ENCODE peak calls at places on chromosomes 6 and 20, in ten cellular contexts. T is GM23338, J is stomach, C is prostate gland, P is Panc1, A is HepG2, G is HL-60, U is GM12878, D is H1, Z is endothelial cell of umbilical vein. X is an unnamed sample.

GRCh38 chr6:3270258-3270657 is 11.5 kb downstream of the PSMG4 start:
- DNase-seq in T (no peak), J (peak; percentile 34), C (no peak), P (no peak), A (no peak), G (no peak), U (no peak), D (no peak), Z (no peak), X (no peak)

GRCh38 chr20:37821691-37822655 is 81.0 kb upstream of the VSTM2L start:
- DNase-seq in T (no peak), J (no peak), C (no peak), P (no peak), A (no peak), G (no peak), U (no peak), D (no peak), Z (no peak), X (no peak)

GRCh38 chr6:170124836-170125235 is 166.0 kb downstream of the DLL1 start:
- DNase-seq in T (no peak), J (peak; percentile 71), C (peak; percentile 79), P (no peak), A (no peak), G (no peak), U (no peak), D (no peak), Z (no peak), X (peak; percentile 44)

GRCh38 chr6:19204445-19204844 is 632.7 kb upstream of the ID4 start:
- DNase-seq in T (peak; percentile 20), J (no peak), C (no peak), P (no peak), A (no peak), G (no peak), U (no peak), D (no peak), Z (no peak), X (no peak)

GRCh38 chr20:44004306-44004915 is 89.8 kb downstream of the TOX2 start:
- DNase-seq in T (no peak), J (no peak), C (no peak), P (no peak), A (no peak), G (no peak), U (no peak), D (no peak), Z (no peak), X (peak; percentile 29)

GRCh38 chr20:51014797-51015722 is 7.8 kb downstream of the KCNG1 start:
- DNase-seq in T (peak; percentile 91), J (peak; percentile 35), C (peak; percentile 38), P (no peak), A (peak; percentile 47), G (peak; percentile 15), U (no peak), D (no peak), Z (peak; percentile 49), X (no peak)

GRCh38 chr6:111228094-111228493 is 140.8 kb downstream of the SLC16A10 start:
- DNase-seq in T (no peak), J (no peak), C (no peak), P (no peak), A (no peak), G (no peak), U (no peak), D (no peak), Z (no peak), X (no peak)

GRCh38 chr20:32463642-32464400 is 105.7 kb downstream of the ASXL1 start:
- DNase-seq in T (peak; percentile 53), J (peak; percentile 83), C (peak; percentile 62), P (no peak), A (no peak), G (no peak), U (no peak), D (no peak), Z (no peak), X (peak; percentile 66)

DNA sequence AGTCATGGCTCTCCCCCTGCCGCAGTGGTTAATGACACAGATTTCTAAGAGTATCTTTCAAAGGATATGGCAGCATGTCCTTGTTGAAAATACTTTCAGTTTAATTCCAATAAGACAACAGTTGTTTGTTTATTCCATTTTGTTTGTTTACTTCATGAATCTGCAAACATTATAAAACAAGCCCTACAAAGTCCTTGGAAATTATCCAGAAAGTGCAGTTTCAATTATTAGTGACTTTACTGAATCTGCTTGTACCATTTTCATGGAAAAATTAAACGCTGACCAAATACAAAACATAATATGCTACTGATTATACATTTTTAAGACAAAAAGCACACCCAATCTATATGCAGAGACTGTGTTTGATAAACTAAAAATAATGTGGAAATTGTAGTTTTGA is 3.3 kb downstream of the HEY2 start:
- DNase-seq in T (no peak), J (no peak), C (no peak), P (no peak), A (no peak), G (no peak), U (no peak), D (no peak), Z (no peak), X (no peak)
- H3K27ac ChIP-seq in T (no peak overlapping the region), J (no peak overlapping the region), C (no peak overlapping the region), P (no peak overlapping the region), A (no peak overlapping the region), G (no peak overlapping the region), U (no peak overlapping the region), D (no peak overlapping the region), Z (no peak overlapping the region), X (no peak overlapping the region)

GRCh38 chr6:106204961-106205360 is 118.8 kb downstream of the PRDM1 start:
- DNase-seq in T (no peak), J (no peak), C (no peak), P (no peak), A (no peak), G (no peak), U (no peak), D (no peak), Z (no peak), X (no peak)

DNA sequence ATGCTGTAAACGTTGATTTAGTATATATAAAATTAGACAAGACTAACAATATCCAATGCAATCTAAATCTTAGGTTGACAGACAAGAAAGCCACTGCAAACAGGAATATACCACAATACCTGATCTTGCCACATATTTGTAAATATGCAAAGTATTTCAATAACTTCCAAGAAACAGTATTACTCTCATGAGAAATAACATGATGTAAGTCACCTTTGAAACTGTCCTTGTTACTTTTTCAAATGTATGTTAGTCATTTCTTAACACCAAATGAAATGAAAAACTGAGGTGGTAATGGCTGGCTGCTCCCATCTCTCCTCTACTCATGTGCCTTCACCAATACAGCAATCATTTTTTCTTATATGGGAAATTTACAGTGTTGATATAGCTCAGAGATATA is 118.7 kb downstream of the ATG5 start:
- DNase-seq in T (no peak), J (no peak), C (no peak), P (no peak), A (no peak), G (no peak), U (no peak), D (no peak), Z (no peak), X (no peak)
- H3K4me3 ChIP-seq in T (no peak overlapping the region), J (no peak overlapping the region), C (no peak overlapping the region), P (no peak overlapping the region), A (no peak overlapping the region), G (no peak overlapping the region), U (no peak overlapping the region), D (no peak overlapping the region), Z (no peak overlapping the region), X (no peak overlapping the region)

GRCh38 chr20:53679597-53680309 is 86.1 kb upstream of the ZNF217 start:
- DNase-seq in T (peak; percentile 24), J (no peak), C (no peak), P (no peak), A (peak; percentile 50), G (no peak), U (no peak), D (no peak), Z (no peak), X (no peak)

GRCh38 chr20:53676987-53677386 is 83.3 kb upstream of the ZNF217 start:
- DNase-seq in T (no peak), J (no peak), C (no peak), P (no peak), A (no peak), G (no peak), U (no peak), D (no peak), Z (no peak), X (no peak)

GRCh38 chr20:53677447-53678314 is 84.0 kb upstream of the ZNF217 start:
- DNase-seq in T (peak; percentile 52), J (peak; percentile 47), C (no peak), P (no peak), A (peak; percentile 92), G (peak; percentile 96), U (no peak), D (no peak), Z (peak; percentile 49), X (no peak)

GRCh38 chr20:53678315-53678989 is 84.8 kb upstream of the ZNF217 start:
- DNase-seq in T (no peak), J (no peak), C (no peak), P (no peak), A (no peak), G (no peak), U (no peak), D (no peak), Z (no peak), X (no peak)

DNA sequence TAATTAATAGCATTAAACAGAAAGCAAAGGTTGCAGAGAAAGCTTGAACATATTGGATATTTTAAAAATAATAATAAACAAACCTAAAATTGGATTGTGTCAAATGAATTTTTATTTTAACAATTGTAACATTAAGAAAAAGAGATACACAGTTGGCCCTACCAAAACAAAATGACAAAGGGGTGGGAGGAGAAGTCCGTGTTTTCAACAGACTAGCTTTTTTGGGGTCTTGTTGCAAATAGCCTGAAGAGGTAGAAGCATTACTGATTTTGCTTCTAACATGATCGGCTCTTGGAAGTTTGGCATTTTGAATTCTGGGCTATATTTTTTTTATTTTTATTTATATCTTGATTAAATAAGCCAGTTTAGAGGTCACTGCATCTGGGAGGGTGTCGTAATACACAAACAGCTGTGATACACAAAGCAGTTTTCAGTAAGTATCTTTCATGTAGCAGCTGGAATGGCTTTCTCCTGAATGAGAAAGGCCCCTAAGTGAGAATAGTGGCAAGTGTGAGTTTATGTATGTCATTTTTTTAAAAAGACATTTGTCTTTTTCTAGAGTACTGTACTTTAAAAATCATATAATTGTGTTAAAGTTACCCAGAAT is 85.5 kb upstream of the ZNF217 start:
- DNase-seq in T (no peak), J (no peak), C (no peak), P (no peak), A (peak; percentile 35), G (peak; percentile 14), U (no peak), D (no peak), Z (no peak), X (no peak)
- TF ChIP-seq POLR2AphosphoS5 in T (no peak), J (no peak), C (no peak), P (no peak), A (no peak), G (no peak), U (no peak), D (no peak), Z (no peak), X (no peak)

GRCh38 chr6:25298508-25298834 is 19.3 kb downstream of the CARMIL1 start:
- DNase-seq in T (no peak), J (no peak), C (no peak), P (no peak), A (no peak), G (no peak), U (no peak), D (no peak), Z (no peak), X (no peak)

GRCh38 chr6:25296980-25297379 is 17.8 kb downstream of the CARMIL1 start:
- DNase-seq in T (no peak), J (no peak), C (no peak), P (no peak), A (no peak), G (no peak), U (no peak), D (no peak), Z (no peak), X (no peak)

GRCh38 chr6:25295651-25296050 is 16.5 kb downstream of the CARMIL1 start:
- DNase-seq in T (no peak), J (no peak), C (no peak), P (no peak), A (no peak), G (no peak), U (no peak), D (no peak), Z (no peak), X (no peak)

GRCh38 chr6:25297823-25298507 is 18.8 kb downstream of the CARMIL1 start:
- DNase-seq in T (no peak), J (no peak), C (no peak), P (no peak), A (no peak), G (no peak), U (no peak), D (no peak), Z (no peak), X (no peak)

GRCh38 chr6:25296217-25296905 is 17.2 kb downstream of the CARMIL1 start:
- DNase-seq in T (no peak), J (no peak), C (no peak), P (no peak), A (no peak), G (no peak), U (no peak), D (no peak), Z (no peak), X (no peak)
- H3K27ac ChIP-seq in T (peak overlapping the region; percentile 26), J (peak overlapping the region; percentile 21), C (peak overlapping the region; percentile 13), P (no peak overlapping the region), A (no peak overlapping the region), G (no peak overlapping the region), U (no peak overlapping the region), D (no peak overlapping the region), Z (no peak overlapping the region), X (peak overlapping the region; percentile 58)